ENCODE peak calls at places on chromosomes 11 and 22, in ten cellular contexts. I is H1; U is CD8-positive, alpha-beta T cell; S is PC-3; J is mesenchymal stem cell; C is PC-9; R is cardiac muscle cell; P is heart right ventricle; V is heart left ventricle; N is hepatocyte. Y is an unnamed sample. For H3K4me1, the result is how much of the 10 kb centered on the place peaks cover.

GRCh38 chr11:104246590-104246989 is 82.6 kb upstream of the PDGFD start:
- DNase-seq in R (no peak), N (no peak), I (no peak), P (no peak), S (no peak), C (no peak), J (no peak), U (no peak), V (no peak), Y (no peak)

GRCh38 chr11:45654242-45654641 is 11.2 kb downstream of the CHST1 start:
- DNase-seq in C (no peak), S (no peak), J (no peak), U (no peak), P (no peak), V (no peak), R (no peak), I (peak), N (no peak), Y (peak)

GRCh38 chr11:77039491-77040400 is 5.5 kb downstream of the B3GNT6 start:
- DNase-seq in V (peak), J (peak), N (peak), S (no peak), C (no peak), I (peak), P (peak), R (peak), U (no peak), Y (peak)

GRCh38 chr22:46812034-46812605 is 49.7 kb downstream of the TBC1D22A start:
- DNase-seq in C (no peak), N (no peak), J (no peak), U (no peak), V (no peak), P (no peak), R (no peak), I (peak), S (no peak), Y (no peak)

GRCh38 chr11:201936-202335 is 5.3 kb downstream of the BET1L start:
- DNase-seq in C (no peak), P (no peak), R (no peak), N (no peak), S (no peak), V (no peak), U (no peak), J (no peak), I (no peak), Y (no peak)

GRCh38 chr11:73271936-73272679 is at the start of gene P2RY6:
- DNase-seq in J (peak), I (no peak), R (no peak), C (peak), P (no peak), V (peak), N (peak), S (peak), U (no peak), Y (no peak)

GRCh38 chr11:33044281-33044680 is 4.9 kb downstream of the TCP11L1 start:
- DNase-seq in V (no peak), R (no peak), C (peak), S (peak), N (no peak), P (no peak), I (no peak), J (no peak), U (no peak), Y (no peak)

GRCh38 chr11:125330462-125331325 is 165.4 kb downstream of the FEZ1 start:
- DNase-seq in U (no peak), S (no peak), V (no peak), J (no peak), R (no peak), C (no peak), P (no peak), I (no peak), N (no peak), Y (no peak)

GRCh38 chr22:19132693-19133400 is 1.7 kb downstream of the TSSK2 start:
- DNase-seq in S (no peak), N (no peak), J (no peak), I (no peak), P (no peak), R (no peak), C (no peak), U (no peak), V (peak), Y (no peak)

GRCh38 chr11:131064373-131064991 is 148.2 kb upstream of the SNX19 start:
- DNase-seq in C (no peak), I (peak), P (peak), S (peak), J (peak), V (peak), N (peak), R (peak), U (no peak), Y (peak)

GRCh38 chr11:269146-269890 is 8.9 kb upstream of the NLRP6 start:
- DNase-seq in I (no peak), S (no peak), V (no peak), N (no peak), C (no peak), U (peak), P (no peak), J (no peak), R (no peak), Y (no peak)

GRCh38 chr11:34263462-34264186 is 94.2 kb downstream of the ABTB2 start:
- DNase-seq in S (peak), V (peak), U (no peak), C (peak), P (peak), R (no peak), I (no peak), N (peak), J (peak), Y (no peak)

GRCh38 chr11:57638005-57638760 is 11.5 kb downstream of the YPEL4 start:
- DNase-seq in C (no peak), V (peak), U (no peak), S (peak), R (peak), N (peak), I (peak), J (peak), P (peak), Y (peak)

GRCh38 chr11:61531033-61531432 is 22.5 kb downstream of the LRRC10B start:
- DNase-seq in R (no peak), S (no peak), P (no peak), J (no peak), N (peak), C (no peak), I (no peak), U (no peak), V (no peak), Y (no peak)

GRCh38 chr11:41943671-41944070 is 484.2 kb upstream of the LRRC4C start:
- DNase-seq in U (no peak), S (no peak), V (no peak), J (no peak), P (no peak), R (no peak), N (no peak), I (no peak), C (no peak), Y (no peak)

GRCh38 chr22:27796118-27796517 is 5.4 kb downstream of the MN1 start:
- DNase-seq in R (no peak), C (no peak), P (no peak), U (no peak), V (peak), I (no peak), S (no peak), N (no peak), J (no peak), Y (no peak)

GRCh38 chr11:118338637-118339061 is 3.9 kb downstream of the CD3D start:
- DNase-seq in U (peak), V (peak), R (no peak), I (no peak), C (no peak), P (no peak), J (no peak), N (peak), S (no peak), Y (no peak)

GRCh38 chr11:65165847-65166317 is 4.2 kb upstream of the SPDYC start:
- DNase-seq in P (no peak), R (no peak), S (no peak), J (no peak), N (no peak), I (no peak), U (no peak), C (no peak), V (no peak), Y (no peak)

GRCh38 chr11:65172600-65172999 is 2.6 kb downstream of the SPDYC start:
- DNase-seq in U (no peak), N (no peak), S (no peak), P (no peak), V (no peak), R (no peak), I (no peak), J (no peak), C (no peak), Y (no peak)

GRCh38 chr11:65169164-65169641 is 830 bp upstream of the SPDYC start:
- DNase-seq in N (no peak), U (no peak), P (no peak), R (no peak), I (no peak), J (peak), V (no peak), C (no peak), S (peak), Y (peak)

GRCh38 chr11:65166893-65167292 is 3.1 kb upstream of the SPDYC start:
- DNase-seq in S (no peak), V (no peak), P (no peak), C (no peak), R (no peak), U (no peak), N (no peak), I (no peak), J (no peak), Y (no peak)

GRCh38 chr11:65170058-65170534 is at the start of gene SPDYC:
- DNase-seq in V (no peak), P (no peak), I (peak), S (no peak), C (no peak), N (no peak), J (no peak), R (no peak), U (no peak), Y (no peak)
- H3K27ac ChIP-seq in V (no peak), P (no peak), I (no peak), S (no peak), C (no peak), N (no peak), J (peak), R (no peak), U (no peak), Y (peak)

GRCh38 chr11:44595006-44595405 is 29.5 kb downstream of the CD82 start:
- DNase-seq in J (no peak), N (no peak), R (no peak), C (no peak), I (no peak), P (no peak), U (no peak), V (no peak), S (no peak), Y (no peak)
- H3K4me1 ChIP-seq in J (under half), N (under half), R (under half), C (under half), I (under half), P (half or more), U (under half), V (under half), S (under half), Y (under half)

GRCh38 chr22:28977481-28977971 is 84.1 kb downstream of the C22orf31 start:
- DNase-seq in S (no peak), P (no peak), J (peak), I (no peak), C (no peak), N (no peak), V (no peak), U (no peak), R (peak), Y (peak)
- H3K27ac ChIP-seq in S (no peak), P (peak), J (peak), I (no peak), C (no peak), N (peak), V (no peak), U (no peak), R (peak), Y (peak)

GRCh38 chr11:83070044-83070877 is 1.4 kb downstream of the RAB30 start:
- DNase-seq in I (no peak), P (no peak), S (peak), J (peak), C (peak), U (no peak), R (no peak), V (no peak), N (peak), Y (peak)
- H3K4me1 ChIP-seq in I (under half), P (half or more), S (under half), J (under half), C (under half), U (under half), R (under half), V (under half), N (under half), Y (under half)

DNA sequence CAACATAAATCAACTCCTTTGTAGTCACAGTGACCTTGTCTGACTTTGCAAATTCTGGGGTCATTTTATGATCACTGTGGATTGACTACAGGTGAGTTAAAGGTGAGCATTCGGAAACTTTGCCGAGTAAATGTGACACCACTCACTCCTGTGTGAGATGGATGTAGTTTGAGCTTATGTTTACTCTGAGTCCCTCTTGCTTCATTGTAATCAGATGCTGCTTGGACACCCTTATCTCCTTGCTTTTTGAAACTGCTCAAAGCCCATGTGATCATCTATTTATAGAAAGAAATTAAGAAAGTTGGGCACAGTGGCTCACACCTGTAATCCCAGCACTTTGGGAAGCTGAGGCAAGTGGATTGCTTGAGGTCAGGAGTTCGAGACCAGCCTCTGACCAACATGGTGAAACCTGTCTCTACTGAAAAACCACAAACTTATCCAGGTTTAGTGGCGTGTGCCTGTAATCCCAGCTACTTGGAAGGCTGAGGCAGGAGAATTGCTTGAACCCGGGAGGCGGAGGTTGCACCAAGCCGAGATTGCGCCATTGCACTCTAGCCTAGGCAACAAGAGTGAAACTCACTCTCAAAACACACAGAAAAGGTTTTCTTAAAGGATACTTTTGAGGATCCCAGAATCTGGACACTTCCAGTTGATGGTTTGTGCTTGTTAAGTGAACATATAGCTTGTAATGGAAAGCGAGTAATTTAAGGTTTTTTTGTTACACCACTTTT is 7.2 kb downstream of the FAM118A start:
- DNase-seq in V (no peak), S (no peak), P (no peak), R (no peak), U (no peak), I (no peak), J (no peak), C (no peak), N (no peak), Y (no peak)
- H3K27ac ChIP-seq in V (peak), S (no peak), P (peak), R (peak), U (peak), I (no peak), J (no peak), C (no peak), N (peak), Y (peak)

GRCh38 chr11:12693075-12693473 is 18.9 kb downstream of the TEAD1 start:
- DNase-seq in V (peak), I (no peak), S (no peak), U (no peak), P (no peak), C (no peak), R (no peak), N (no peak), J (peak), Y (no peak)
- H3K4me1 ChIP-seq in V (half or more), I (under half), S (half or more), U (under half), P (half or more), C (half or more), R (half or more), N (half or more), J (under half), Y (half or more)

DNA sequence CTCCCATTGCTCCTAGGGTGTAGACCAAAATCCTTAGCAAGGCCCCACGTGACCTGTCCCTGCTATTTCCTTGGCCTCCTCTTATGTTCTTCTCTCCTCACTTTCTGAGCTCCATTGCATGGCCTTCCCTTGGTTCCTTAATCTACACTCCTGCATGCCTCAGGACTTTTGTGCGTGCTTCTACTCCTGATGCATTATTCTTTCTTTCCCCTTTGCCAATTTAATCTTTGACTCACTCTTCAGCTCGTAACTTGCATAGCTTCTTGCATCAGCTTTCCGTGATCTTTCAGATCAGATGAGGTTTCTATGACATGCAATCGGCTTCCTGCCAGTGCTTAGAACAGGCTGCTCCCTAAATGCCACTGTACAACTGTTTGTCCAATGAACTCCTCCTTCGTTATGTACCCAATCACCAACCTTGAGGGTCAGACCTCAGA is 261.6 kb upstream of the CADM1 start:
- DNase-seq in C (no peak), U (no peak), R (no peak), V (no peak), J (no peak), S (no peak), N (no peak), P (no peak), I (no peak), Y (no peak)
- H3K27ac ChIP-seq in C (no peak), U (no peak), R (no peak), V (no peak), J (no peak), S (no peak), N (no peak), P (no peak), I (no peak), Y (no peak)

Y was measured in SJSA1.